ENCODE peak calls at places on chromosomes 5 and 9, in six cellular contexts. One of them, this sample, is unnamed.

GRCh38 chr5:109695005-109695926 is 5.5 kb downstream of the MAN2A1 start:
- DNase-seq in chondrocyte: no peak
- DNase-seq in foreskin fibroblast: no peak
- DNase-seq in fibroblast of pulmonary artery: no peak
- DNase-seq in lower lobe of right lung: no peak
- DNase-seq in HFFc6: no peak
- DNase-seq in this sample: no peak

GRCh38 chr9:132742821-132743311 is 72.6 kb downstream of the GTF3C4 start:
- DNase-seq in chondrocyte: no peak
- DNase-seq in foreskin fibroblast: no peak
- DNase-seq in fibroblast of pulmonary artery: no peak
- DNase-seq in lower lobe of right lung: no peak
- DNase-seq in HFFc6: no peak
- DNase-seq in this sample: no peak

GRCh38 chr5:150317048-150318003 is 14.6 kb upstream of the ARSI start:
- DNase-seq in chondrocyte: peak
- DNase-seq in foreskin fibroblast: peak
- DNase-seq in fibroblast of pulmonary artery: peak
- DNase-seq in lower lobe of right lung: no peak
- DNase-seq in HFFc6: peak
- DNase-seq in this sample: peak

GRCh38 chr5:158691576-158691975 is 408.1 kb downstream of the EBF1 start:
- DNase-seq in chondrocyte: no peak
- DNase-seq in foreskin fibroblast: peak
- DNase-seq in fibroblast of pulmonary artery: no peak
- DNase-seq in lower lobe of right lung: no peak
- DNase-seq in HFFc6: no peak
- DNase-seq in this sample: no peak

GRCh38 chr5:51829691-51830090 is 446.4 kb downstream of the ISL1 start:
- DNase-seq in chondrocyte: no peak
- DNase-seq in foreskin fibroblast: no peak
- DNase-seq in fibroblast of pulmonary artery: no peak
- DNase-seq in lower lobe of right lung: no peak
- DNase-seq in HFFc6: no peak
- DNase-seq in this sample: no peak

GRCh38 chr9:92980085-92980745 is 32.9 kb downstream of the FGD3 start:
- DNase-seq in chondrocyte: no peak
- DNase-seq in foreskin fibroblast: no peak
- DNase-seq in fibroblast of pulmonary artery: no peak
- DNase-seq in lower lobe of right lung: no peak
- DNase-seq in HFFc6: no peak
- DNase-seq in this sample: peak

GRCh38 chr9:87198716-87199115 is 251.4 kb upstream of the GAS1 start:
- DNase-seq in chondrocyte: no peak
- DNase-seq in foreskin fibroblast: peak
- DNase-seq in fibroblast of pulmonary artery: no peak
- DNase-seq in lower lobe of right lung: no peak
- DNase-seq in HFFc6: peak
- DNase-seq in this sample: no peak

GRCh38 chr5:171306785-171307591 is 2.1 kb upstream of the TLX3 start:
- DNase-seq in chondrocyte: no peak
- DNase-seq in foreskin fibroblast: no peak
- DNase-seq in fibroblast of pulmonary artery: no peak
- DNase-seq in lower lobe of right lung: no peak
- DNase-seq in HFFc6: no peak
- DNase-seq in this sample: no peak

GRCh38 chr5:39131210-39132127 is 57.3 kb upstream of the RICTOR start:
- DNase-seq in chondrocyte: no peak
- DNase-seq in foreskin fibroblast: peak
- DNase-seq in fibroblast of pulmonary artery: no peak
- DNase-seq in lower lobe of right lung: no peak
- DNase-seq in HFFc6: no peak
- DNase-seq in this sample: no peak

GRCh38 chr5:158162026-158162425 is 303.1 kb upstream of the CLINT1 start:
- DNase-seq in chondrocyte: no peak
- DNase-seq in foreskin fibroblast: no peak
- DNase-seq in fibroblast of pulmonary artery: no peak
- DNase-seq in lower lobe of right lung: no peak
- DNase-seq in HFFc6: no peak
- DNase-seq in this sample: no peak

GRCh38 chr5:147336871-147337270 is 102.0 kb downstream of the STK32A start:
- DNase-seq in chondrocyte: no peak
- DNase-seq in foreskin fibroblast: no peak
- DNase-seq in fibroblast of pulmonary artery: no peak
- DNase-seq in lower lobe of right lung: no peak
- DNase-seq in HFFc6: no peak
- DNase-seq in this sample: no peak

GRCh38 chr5:177370488-177371119 is 12.9 kb downstream of the RGS14 start:
- DNase-seq in chondrocyte: no peak
- DNase-seq in foreskin fibroblast: peak
- DNase-seq in fibroblast of pulmonary artery: peak
- DNase-seq in lower lobe of right lung: peak
- DNase-seq in HFFc6: peak
- DNase-seq in this sample: peak

GRCh38 chr9:130239741-130240241 is 25.8 kb upstream of the HMCN2 start:
- DNase-seq in chondrocyte: peak
- DNase-seq in foreskin fibroblast: peak
- DNase-seq in fibroblast of pulmonary artery: no peak
- DNase-seq in lower lobe of right lung: no peak
- DNase-seq in HFFc6: no peak
- DNase-seq in this sample: no peak

GRCh38 chr9:27784999-27785713 is 211.9 kb upstream of the C9orf72 start:
- DNase-seq in chondrocyte: no peak
- DNase-seq in foreskin fibroblast: no peak
- DNase-seq in fibroblast of pulmonary artery: peak
- DNase-seq in lower lobe of right lung: no peak
- DNase-seq in HFFc6: no peak
- DNase-seq in this sample: peak

GRCh38 chr5:36875789-36876388 is 680 bp upstream of the NIPBL start:
- DNase-seq in chondrocyte: peak
- DNase-seq in foreskin fibroblast: peak
- DNase-seq in fibroblast of pulmonary artery: peak
- DNase-seq in lower lobe of right lung: peak
- DNase-seq in HFFc6: peak
- DNase-seq in this sample: peak

GRCh38 chr5:142063376-142063775 is 45.2 kb upstream of the NDFIP1 start:
- DNase-seq in chondrocyte: no peak
- DNase-seq in foreskin fibroblast: no peak
- DNase-seq in fibroblast of pulmonary artery: no peak
- DNase-seq in lower lobe of right lung: no peak
- DNase-seq in HFFc6: no peak
- DNase-seq in this sample: no peak

GRCh38 chr5:142057697-142058056 is 44.9 kb upstream of the GNPDA1 start:
- DNase-seq in chondrocyte: no peak
- DNase-seq in foreskin fibroblast: no peak
- DNase-seq in fibroblast of pulmonary artery: no peak
- DNase-seq in lower lobe of right lung: no peak
- DNase-seq in HFFc6: no peak
- DNase-seq in this sample: no peak

GRCh38 chr5:142056831-142057696 is 44.2 kb upstream of the GNPDA1 start:
- DNase-seq in chondrocyte: no peak
- DNase-seq in foreskin fibroblast: no peak
- DNase-seq in fibroblast of pulmonary artery: no peak
- DNase-seq in lower lobe of right lung: no peak
- DNase-seq in HFFc6: no peak
- DNase-seq in this sample: no peak

GRCh38 chr5:142063878-142064331 is 44.7 kb upstream of the NDFIP1 start:
- DNase-seq in chondrocyte: no peak
- DNase-seq in foreskin fibroblast: peak
- DNase-seq in fibroblast of pulmonary artery: peak
- DNase-seq in lower lobe of right lung: no peak
- DNase-seq in HFFc6: peak
- DNase-seq in this sample: peak

GRCh38 chr5:142059304-142059940 is 46.6 kb upstream of the GNPDA1 start:
- DNase-seq in chondrocyte: no peak
- DNase-seq in foreskin fibroblast: peak
- DNase-seq in fibroblast of pulmonary artery: peak
- DNase-seq in lower lobe of right lung: no peak
- DNase-seq in HFFc6: peak
- DNase-seq in this sample: no peak
- TF ChIP-seq CTCF in chondrocyte: peak
- TF ChIP-seq CTCF in foreskin fibroblast: no peak
- TF ChIP-seq CTCF in fibroblast of pulmonary artery: peak
- TF ChIP-seq CTCF in lower lobe of right lung: no peak
- TF ChIP-seq CTCF in HFFc6: peak
- TF ChIP-seq CTCF in this sample: no peak

DNA sequence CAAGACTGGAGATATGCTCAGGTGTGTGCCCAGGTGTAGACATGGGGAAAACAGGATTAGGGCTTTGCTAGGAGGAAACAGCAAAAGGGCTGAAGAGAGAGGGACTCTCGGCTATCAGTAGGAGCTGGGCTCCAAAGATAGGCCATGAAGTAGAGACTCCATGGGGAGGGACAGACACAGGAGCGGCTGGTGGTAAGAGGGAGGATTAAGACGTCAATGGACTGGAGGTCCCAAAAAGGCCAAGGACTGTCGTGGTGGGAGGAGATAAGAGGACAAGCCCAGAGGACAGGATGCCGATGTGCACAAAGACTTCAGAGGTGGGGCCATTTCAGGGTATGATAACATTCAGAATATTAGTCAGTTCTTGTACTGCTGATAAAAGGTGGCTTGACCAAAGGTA is 93.1 kb downstream of the SAXO1 start:
- DNase-seq in chondrocyte: no peak
- DNase-seq in foreskin fibroblast: no peak
- DNase-seq in fibroblast of pulmonary artery: no peak
- DNase-seq in lower lobe of right lung: no peak
- DNase-seq in HFFc6: no peak
- DNase-seq in this sample: no peak
- TF ChIP-seq CTCF in chondrocyte: no peak
- TF ChIP-seq CTCF in foreskin fibroblast: no peak
- TF ChIP-seq CTCF in fibroblast of pulmonary artery: no peak
- TF ChIP-seq CTCF in lower lobe of right lung: no peak
- TF ChIP-seq CTCF in HFFc6: no peak
- TF ChIP-seq CTCF in this sample: no peak

DNA sequence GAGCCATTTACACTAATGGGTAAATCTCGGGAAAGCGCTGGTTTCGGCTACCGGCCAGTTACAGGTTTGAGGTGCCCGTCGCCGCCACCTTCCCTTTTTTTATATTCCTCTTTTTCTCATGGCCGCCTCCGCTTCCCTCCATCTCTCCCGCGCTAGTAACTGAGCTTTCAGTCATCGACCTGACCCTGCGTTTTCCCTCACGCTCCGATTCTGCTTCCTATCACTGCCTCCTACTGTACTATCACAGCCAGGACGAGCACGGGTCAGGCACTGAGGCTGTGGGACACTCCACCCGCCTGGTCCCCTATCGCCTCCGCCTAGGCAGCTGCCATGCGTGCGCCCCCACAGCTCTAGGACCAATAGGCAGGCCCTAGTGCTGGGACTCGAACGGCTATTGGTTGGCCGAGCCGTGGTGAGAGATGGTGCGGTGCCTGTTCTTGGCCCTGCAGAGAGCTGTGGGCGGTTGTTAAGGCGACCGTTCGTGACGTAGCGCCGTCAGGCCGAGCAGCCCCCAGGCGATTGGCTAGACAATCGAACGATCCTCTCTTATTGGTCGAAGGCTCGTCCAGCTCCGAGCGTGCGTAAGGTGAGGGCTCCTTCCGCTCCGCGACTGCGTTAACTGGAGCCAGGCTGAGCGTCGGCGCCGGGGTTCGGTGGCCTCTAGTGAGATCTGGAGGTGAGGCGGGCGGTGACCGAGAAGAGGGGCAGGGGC is at the start of gene HMGCR:
- DNase-seq in chondrocyte: peak
- DNase-seq in foreskin fibroblast: peak
- DNase-seq in fibroblast of pulmonary artery: peak
- DNase-seq in lower lobe of right lung: peak
- DNase-seq in HFFc6: peak
- DNase-seq in this sample: peak
- TF ChIP-seq CTCF in chondrocyte: peak
- TF ChIP-seq CTCF in foreskin fibroblast: peak
- TF ChIP-seq CTCF in fibroblast of pulmonary artery: no peak
- TF ChIP-seq CTCF in lower lobe of right lung: peak
- TF ChIP-seq CTCF in HFFc6: peak
- TF ChIP-seq CTCF in this sample: no peak

DNA sequence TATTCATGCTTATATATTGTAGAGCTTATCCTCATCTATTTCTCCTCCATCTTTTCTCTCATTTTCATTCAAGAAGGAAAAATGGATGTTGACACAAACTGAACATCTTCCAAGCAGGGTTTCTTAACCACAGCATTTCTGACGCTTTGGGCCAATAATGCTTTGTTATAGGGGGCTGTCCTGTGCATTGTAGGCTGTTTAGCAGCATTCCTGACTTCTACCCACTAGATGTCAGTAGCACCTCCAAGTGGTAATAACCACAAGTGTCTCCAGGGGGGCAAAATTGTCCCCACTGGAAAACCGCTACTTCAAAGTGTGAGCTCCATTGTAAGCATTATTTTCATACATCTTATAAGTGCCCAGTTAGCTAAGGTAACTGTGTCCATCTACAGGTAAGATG is 2.6 kb upstream of the TXNDC8 start:
- DNase-seq in chondrocyte: no peak
- DNase-seq in foreskin fibroblast: peak
- DNase-seq in fibroblast of pulmonary artery: peak
- DNase-seq in lower lobe of right lung: no peak
- DNase-seq in HFFc6: peak
- DNase-seq in this sample: peak
- TF ChIP-seq CTCF in chondrocyte: peak
- TF ChIP-seq CTCF in foreskin fibroblast: peak
- TF ChIP-seq CTCF in fibroblast of pulmonary artery: peak
- TF ChIP-seq CTCF in lower lobe of right lung: no peak
- TF ChIP-seq CTCF in HFFc6: peak
- TF ChIP-seq CTCF in this sample: no peak

GRCh38 chr9:126430124-126430523 is 103.5 kb downstream of the MVB12B start:
- DNase-seq in chondrocyte: no peak
- DNase-seq in foreskin fibroblast: no peak
- DNase-seq in fibroblast of pulmonary artery: no peak
- DNase-seq in lower lobe of right lung: no peak
- DNase-seq in HFFc6: no peak
- DNase-seq in this sample: no peak
- TF ChIP-seq CTCF in chondrocyte: no peak
- TF ChIP-seq CTCF in foreskin fibroblast: no peak
- TF ChIP-seq CTCF in fibroblast of pulmonary artery: no peak
- TF ChIP-seq CTCF in lower lobe of right lung: no peak
- TF ChIP-seq CTCF in HFFc6: no peak
- TF ChIP-seq CTCF in this sample: no peak

GRCh38 chr5:62190931-62191330 is 115.1 kb upstream of the KIF2A start:
- DNase-seq in chondrocyte: no peak
- DNase-seq in foreskin fibroblast: no peak
- DNase-seq in fibroblast of pulmonary artery: no peak
- DNase-seq in lower lobe of right lung: no peak
- DNase-seq in HFFc6: no peak
- DNase-seq in this sample: no peak

GRCh38 chr5:62197697-62198096 is 108.3 kb upstream of the KIF2A start:
- DNase-seq in chondrocyte: no peak
- DNase-seq in foreskin fibroblast: no peak
- DNase-seq in fibroblast of pulmonary artery: no peak
- DNase-seq in lower lobe of right lung: no peak
- DNase-seq in HFFc6: no peak
- DNase-seq in this sample: no peak

GRCh38 chr5:62190173-62190572 is 115.8 kb upstream of the KIF2A start:
- DNase-seq in chondrocyte: no peak
- DNase-seq in foreskin fibroblast: no peak
- DNase-seq in fibroblast of pulmonary artery: no peak
- DNase-seq in lower lobe of right lung: no peak
- DNase-seq in HFFc6: no peak
- DNase-seq in this sample: no peak

DNA sequence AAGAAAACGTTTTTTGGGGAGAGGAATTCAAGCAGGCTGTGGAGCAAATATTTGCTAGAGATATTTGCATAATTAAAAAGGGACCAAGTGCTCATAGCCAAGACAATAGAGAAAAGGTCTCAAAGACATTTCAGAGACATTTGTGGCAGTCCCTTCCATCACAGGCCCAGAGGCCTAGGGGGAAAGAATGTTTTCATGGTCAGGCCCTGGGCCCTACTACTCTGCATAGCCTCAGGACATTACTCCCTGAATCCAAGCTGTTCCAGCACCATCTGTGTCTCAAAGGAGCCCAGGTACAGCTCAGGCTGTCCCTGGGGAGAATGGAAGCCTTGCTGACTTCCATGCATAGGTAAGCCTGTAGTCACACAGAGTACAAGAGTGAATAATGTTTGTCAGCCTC is 113.0 kb upstream of the KIF2A start:
- DNase-seq in chondrocyte: no peak
- DNase-seq in foreskin fibroblast: no peak
- DNase-seq in fibroblast of pulmonary artery: no peak
- DNase-seq in lower lobe of right lung: no peak
- DNase-seq in HFFc6: no peak
- DNase-seq in this sample: no peak
- TF ChIP-seq CTCF in chondrocyte: no peak
- TF ChIP-seq CTCF in foreskin fibroblast: no peak
- TF ChIP-seq CTCF in fibroblast of pulmonary artery: no peak
- TF ChIP-seq CTCF in lower lobe of right lung: no peak
- TF ChIP-seq CTCF in HFFc6: no peak
- TF ChIP-seq CTCF in this sample: no peak

This sample was measured in Calu3.